ENCODE peak calls at places on chromosomes 3 and 15, in ten cellular contexts. J, X, H, N, C, D, F, P, B and R are unnamed samples. For H3K9me3, the result is how much of the 10 kb centered on the place peaks cover.

GRCh38 chr3:14725564-14726420 is 50.9 kb downstream of the C3orf20 start:
- DNase-seq in J (no peak), X (no peak), H (peak), N (peak), C (no peak), D (no peak), F (peak), P (no peak), B (no peak), R (no peak)

GRCh38 chr15:65954289-65954741 is 85.0 kb downstream of the RAB11A start:
- DNase-seq in J (no peak), X (peak), H (peak), N (peak), C (no peak), D (no peak), F (peak), P (no peak), B (no peak), R (no peak)

GRCh38 chr3:157257101-157257500 is 97.2 kb upstream of the CCNL1 start:
- DNase-seq in J (no peak), X (no peak), H (peak), N (no peak), C (no peak), D (no peak), F (peak), P (no peak), B (no peak), R (no peak)

GRCh38 chr3:31455524-31455923 is 77.2 kb upstream of the STT3B start:
- DNase-seq in J (no peak), X (no peak), H (no peak), N (no peak), C (no peak), D (no peak), F (no peak), P (no peak), B (no peak), R (no peak)

GRCh38 chr3:52232279-52233107 is 6.5 kb downstream of the TWF2 start:
- DNase-seq in J (no peak), X (no peak), H (no peak), N (no peak), C (no peak), D (no peak), F (no peak), P (no peak), B (no peak), R (peak)

GRCh38 chr15:40501487-40501886 is 30.7 kb downstream of the CHST14 start:
- DNase-seq in J (no peak), X (no peak), H (no peak), N (peak), C (no peak), D (no peak), F (no peak), P (no peak), B (no peak), R (no peak)

GRCh38 chr15:99719096-99719541 is 14.1 kb downstream of the LYSMD4 start:
- DNase-seq in J (no peak), X (no peak), H (peak), N (peak), C (no peak), D (no peak), F (peak), P (no peak), B (no peak), R (no peak)

GRCh38 chr3:197899833-197900478 is 50.0 kb upstream of the RPL35A start:
- DNase-seq in J (no peak), X (peak), H (no peak), N (no peak), C (no peak), D (no peak), F (no peak), P (no peak), B (no peak), R (no peak)

GRCh38 chr15:46394463-46394862 is 759.6 kb downstream of the SQOR start:
- DNase-seq in J (no peak), X (no peak), H (no peak), N (no peak), C (no peak), D (no peak), F (no peak), P (no peak), B (no peak), R (no peak)

GRCh38 chr15:63256433-63256884 is 20.9 kb upstream of the APH1B start:
- DNase-seq in J (peak), X (no peak), H (peak), N (peak), C (peak), D (no peak), F (peak), P (peak), B (no peak), R (no peak)

GRCh38 chr15:50241684-50242450 is 23.7 kb downstream of the HDC start:
- DNase-seq in J (no peak), X (no peak), H (peak), N (peak), C (no peak), D (no peak), F (no peak), P (no peak), B (no peak), R (no peak)

GRCh38 chr3:167743799-167744198 is 8.3 kb downstream of the SERPINI1 start:
- DNase-seq in J (no peak), X (no peak), H (no peak), N (no peak), C (no peak), D (no peak), F (no peak), P (no peak), B (no peak), R (no peak)

GRCh38 chr3:117201906-117202305 is 492.3 kb downstream of the TUSC7 start:
- DNase-seq in J (no peak), X (no peak), H (no peak), N (no peak), C (no peak), D (no peak), F (no peak), P (no peak), B (no peak), R (no peak)

GRCh38 chr3:23461069-23461468 is 257.9 kb downstream of the UBE2E2 start:
- DNase-seq in J (no peak), X (no peak), H (peak), N (peak), C (no peak), D (no peak), F (no peak), P (no peak), B (no peak), R (no peak)

GRCh38 chr3:4394048-4394447 is 73.0 kb downstream of the SUMF1 start:
- DNase-seq in J (no peak), X (no peak), H (peak), N (no peak), C (no peak), D (no peak), F (peak), P (no peak), B (peak), R (no peak)

GRCh38 chr3:183823963-183824362 is 1.4 kb downstream of the MAP6D1 start:
- DNase-seq in J (no peak), X (no peak), H (no peak), N (no peak), C (no peak), D (no peak), F (no peak), P (no peak), B (no peak), R (no peak)

GRCh38 chr3:187139895-187140253 is 578 bp upstream of the RPL39L start:
- DNase-seq in J (no peak), X (no peak), H (no peak), N (no peak), C (no peak), D (no peak), F (no peak), P (no peak), B (no peak), R (no peak)

GRCh38 chr15:82128401-82129143 is 82.8 kb upstream of the MEX3B start:
- DNase-seq in J (no peak), X (no peak), H (peak), N (peak), C (no peak), D (no peak), F (no peak), P (no peak), B (no peak), R (no peak)

DNA sequence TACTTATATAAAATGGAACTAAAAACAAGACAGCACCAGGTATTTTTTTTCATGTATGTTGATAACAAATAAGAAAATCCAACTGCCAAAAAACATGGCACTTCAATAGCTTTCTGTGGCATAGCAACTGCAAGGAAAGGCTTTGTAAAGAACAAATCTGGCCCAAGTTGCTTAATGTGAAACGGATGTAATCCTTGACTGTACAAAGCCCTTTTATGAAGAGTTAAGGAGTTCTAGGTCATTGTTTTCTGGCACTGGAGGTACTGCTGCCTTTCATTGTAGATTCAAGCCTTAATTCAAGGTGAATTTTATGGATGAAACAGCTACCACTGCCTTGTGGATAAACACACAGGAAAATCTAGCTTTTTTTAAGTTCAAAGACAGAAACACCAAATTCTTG is 68.9 kb upstream of the SLC12A8 start:
- DNase-seq in J (no peak), X (no peak), H (peak), N (peak), C (no peak), D (no peak), F (peak), P (no peak), B (no peak), R (no peak)
- H3K9me3 ChIP-seq in J (under half), X (under half), H (under half), N (under half), C (under half), D (under half), F (under half), P (under half), B (under half), R (under half)

DNA sequence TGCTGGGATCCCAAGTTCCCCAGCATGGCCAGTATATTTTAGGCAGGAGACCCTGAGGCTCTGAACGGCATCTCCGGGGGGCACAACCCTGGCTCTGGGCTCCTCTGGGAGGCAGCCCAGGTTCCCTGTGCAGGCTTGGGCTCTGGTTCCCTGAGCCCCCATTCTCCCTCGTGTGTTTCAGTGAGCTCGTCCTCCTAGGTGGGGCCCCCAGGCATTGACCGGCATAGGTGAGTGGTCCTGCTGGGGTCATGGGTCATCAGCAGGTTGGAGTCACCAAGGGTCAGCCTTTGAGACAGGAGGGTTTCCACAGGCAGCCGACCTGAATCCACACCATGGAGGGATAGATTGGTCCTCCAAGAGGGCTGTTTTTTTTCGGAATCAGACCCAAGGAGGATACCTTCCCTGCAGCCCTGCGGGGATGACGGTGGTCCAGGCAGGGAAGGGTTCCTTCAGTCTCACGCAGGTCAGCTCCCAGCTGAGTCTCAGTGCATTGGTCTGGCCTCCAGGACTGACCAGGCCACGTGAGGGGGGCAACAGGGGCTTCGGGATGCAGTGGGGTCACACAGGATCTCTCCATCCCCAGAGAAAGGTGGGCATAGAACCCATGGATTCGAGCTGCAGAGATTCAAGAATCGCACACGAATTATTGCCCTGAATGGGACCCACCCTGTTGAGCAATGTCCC is 226.0 kb downstream of the SNRPN start:
- DNase-seq in J (no peak), X (no peak), H (no peak), N (no peak), C (no peak), D (no peak), F (no peak), P (no peak), B (no peak), R (no peak)
- H3K9me3 ChIP-seq in J (under half), X (half or more), H (under half), N (under half), C (half or more), D (under half), F (under half), P (half or more), B (under half), R (under half)

GRCh38 chr15:25092661-25093060 is 137.9 kb downstream of the SNRPN start:
- DNase-seq in J (no peak), X (no peak), H (peak), N (peak), C (no peak), D (no peak), F (no peak), P (no peak), B (no peak), R (no peak)
- H3K9me3 ChIP-seq in J (under half), X (under half), H (under half), N (under half), C (under half), D (half or more), F (under half), P (half or more), B (under half), R (half or more)

DNA sequence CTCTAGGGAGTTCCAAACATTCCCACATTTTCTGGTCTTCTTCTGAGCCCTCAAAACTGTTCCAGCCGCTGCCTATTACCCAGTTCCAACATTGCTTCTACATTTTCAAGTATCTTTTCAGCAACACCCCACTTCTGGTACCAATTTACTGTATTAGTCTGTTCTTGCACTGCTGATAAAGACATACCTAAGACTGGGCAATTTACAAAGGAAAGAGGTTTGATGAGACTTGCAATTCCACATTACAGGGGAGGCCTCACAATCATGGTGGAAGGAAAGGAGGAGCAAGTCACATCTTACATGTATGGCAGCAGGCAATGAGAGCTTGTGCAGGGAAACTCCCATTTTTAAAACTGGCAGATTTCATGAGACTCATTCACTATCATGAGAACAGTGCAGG is 629.1 kb upstream of the NR2F2 start:
- DNase-seq in J (no peak), X (no peak), H (no peak), N (no peak), C (no peak), D (no peak), F (no peak), P (no peak), B (no peak), R (no peak)
- H3K9me3 ChIP-seq in J (under half), X (under half), H (under half), N (under half), C (under half), D (under half), F (under half), P (half or more), B (under half), R (under half)